ENCODE peak calls at places on chromosome 9, in six cellular contexts. G is left cardiac atrium; S is natural killer cell; K is A549; N is upper lobe of right lung; C is stimulated activated naive CD8-positive, alpha-beta T cell treated with anti-CD3 and anti-CD28 coated beads, Interleukin-15, amount 100 ng/mL, for 72 hours. Q is an unnamed sample.

GRCh38 chr9:99762470-99762869 is 59.2 kb upstream of the NR4A3 start:
- ATAC-seq in G (no peak), S (peak), K (no peak), N (peak), C (peak), Q (no peak)

GRCh38 chr9:115883467-115884329 is 269.9 kb upstream of the PAPPA start:
- ATAC-seq in G (peak), S (no peak), K (peak), N (peak), C (no peak), Q (peak)

GRCh38 chr9:35990155-35990554 is 32.2 kb upstream of the OR2S2 start:
- ATAC-seq in G (no peak), S (no peak), K (no peak), N (no peak), C (no peak), Q (no peak)

GRCh38 chr9:129811967-129812363 is 9.0 kb downstream of the TOR1B start:
- ATAC-seq in G (no peak), S (no peak), K (no peak), N (no peak), C (no peak), Q (no peak)

GRCh38 chr9:93681316-93682154 is 105.2 kb downstream of the PHF2 start:
- ATAC-seq in G (peak), S (no peak), K (peak), N (peak), C (peak), Q (no peak)

GRCh38 chr9:93098236-93098946 is 2.4 kb downstream of the CARD19 start:
- ATAC-seq in G (peak), S (peak), K (peak), N (peak), C (peak), Q (peak)

GRCh38 chr9:87607859-87608258 is 110.2 kb downstream of the DAPK1 start:
- ATAC-seq in G (peak), S (no peak), K (no peak), N (peak), C (no peak), Q (no peak)

GRCh38 chr9:4501147-4501507 is 10.9 kb downstream of the SLC1A1 start:
- ATAC-seq in G (no peak), S (no peak), K (no peak), N (no peak), C (no peak), Q (no peak)

GRCh38 chr9:13665418-13666066 is 386.1 kb upstream of the MPDZ start:
- ATAC-seq in G (no peak), S (no peak), K (no peak), N (no peak), C (no peak), Q (no peak)

GRCh38 chr9:130866474-130866965 is 30.1 kb downstream of the QRFP start:
- ATAC-seq in G (peak), S (peak), K (peak), N (peak), C (peak), Q (peak)

GRCh38 chr9:137607141-137607857 is 1.8 kb downstream of the ARRDC1 start:
- ATAC-seq in G (no peak), S (no peak), K (no peak), N (no peak), C (no peak), Q (no peak)

GRCh38 chr9:110472111-110472510 is 107.4 kb downstream of the SVEP1 start:
- ATAC-seq in G (no peak), S (no peak), K (no peak), N (no peak), C (no peak), Q (no peak)

GRCh38 chr9:108786756-108787663 is 68.8 kb downstream of the ACTL7B start:
- ATAC-seq in G (peak), S (no peak), K (peak), N (no peak), C (no peak), Q (peak)

GRCh38 chr9:137176302-137177182 is 4.7 kb upstream of the TMEM210 start:
- ATAC-seq in G (peak), S (no peak), K (peak), N (peak), C (peak), Q (peak)

GRCh38 chr9:123044556-123044955 is 11.1 kb downstream of the GPR21 start:
- ATAC-seq in G (peak), S (no peak), K (no peak), N (no peak), C (no peak), Q (no peak)

GRCh38 chr9:36772449-36773370 is 200.0 kb downstream of the MELK start:
- ATAC-seq in G (no peak), S (no peak), K (peak), N (no peak), C (no peak), Q (peak)

GRCh38 chr9:19720374-19720773 is 68.5 kb downstream of the SLC24A2 start:
- ATAC-seq in G (no peak), S (no peak), K (no peak), N (no peak), C (no peak), Q (no peak)

GRCh38 chr9:89687216-89687615 is 82.4 kb downstream of the GADD45G start:
- ATAC-seq in G (no peak), S (no peak), K (no peak), N (no peak), C (no peak), Q (no peak)

GRCh38 chr9:89496645-89497044 is 1.3 kb downstream of the SEMA4D start:
- ATAC-seq in G (peak), S (no peak), K (no peak), N (no peak), C (peak), Q (no peak)

GRCh38 chr9:137162505-137163100 is 7.2 kb downstream of the LRRC26 start:
- ATAC-seq in G (peak), S (no peak), K (peak), N (peak), C (no peak), Q (peak)

GRCh38 chr9:2936221-2936620 is 92.3 kb upstream of the PUM3 start:
- ATAC-seq in G (no peak), S (no peak), K (no peak), N (no peak), C (no peak), Q (no peak)

GRCh38 chr9:113695901-113696300 is 180.2 kb upstream of the ZNF618 start:
- ATAC-seq in G (no peak), S (peak), K (no peak), N (no peak), C (peak), Q (peak)

GRCh38 chr9:5630038-5630507 is 1.2 kb downstream of the RIC1 start:
- ATAC-seq in G (no peak), S (no peak), K (no peak), N (no peak), C (no peak), Q (no peak)

GRCh38 chr9:124489974-124490373 is 17.2 kb downstream of the NR5A1 start:
- ATAC-seq in G (no peak), S (no peak), K (no peak), N (no peak), C (no peak), Q (no peak)

GRCh38 chr9:131545786-131546335 is 538 bp downstream of the PRRT1B start:
- ATAC-seq in G (peak), S (peak), K (peak), N (peak), C (peak), Q (peak)

GRCh38 chr9:22228542-22228941 is 218.1 kb upstream of the DMRTA1 start:
- ATAC-seq in G (no peak), S (no peak), K (no peak), N (no peak), C (no peak), Q (no peak)

GRCh38 chr9:130887494-130888144 is 9.0 kb downstream of the QRFP start:
- ATAC-seq in G (no peak), S (no peak), K (no peak), N (no peak), C (no peak), Q (no peak)

Q was measured in esophagus mucosa.